ENCODE peak calls at places on chromosome 21, in nine cellular contexts. R is aorta; D is PC-3; Q is CD8-positive, alpha-beta T cell; F is transverse colon; A is Panc1; O is ovary; B is mesenchymal stem cell; V is upper lobe of left lung. J is an unnamed sample. For H3K27me3 and H3K4me1, the result is how much of the 10 kb centered on the place peaks cover.

GRCh38 chr21:38861006-38861405 is 55.3 kb downstream of the ETS2 start:
- DNase-seq in R (no peak), D (no peak), Q (no peak), F (no peak), A (no peak), O (no peak), B (no peak), V (peak), J (no peak)

GRCh38 chr21:43893536-43894205 is 28.6 kb downstream of the AGPAT3 start:
- DNase-seq in R (no peak), D (no peak), Q (no peak), F (no peak), A (no peak), O (no peak), B (no peak), V (no peak), J (no peak)

GRCh38 chr21:36113647-36114428 is 21.0 kb upstream of the CBR3 start:
- DNase-seq in R (no peak), D (peak), Q (peak), F (peak), A (no peak), O (no peak), B (no peak), V (no peak), J (peak)

GRCh38 chr21:14686466-14687276 is 140.6 kb upstream of the SAMSN1 start:
- DNase-seq in R (no peak), D (no peak), Q (no peak), F (no peak), A (no peak), O (no peak), B (no peak), V (no peak), J (no peak)

GRCh38 chr21:37552496-37553399 is 186.2 kb downstream of the DYRK1A start:
- DNase-seq in R (peak), D (no peak), Q (no peak), F (no peak), A (no peak), O (peak), B (no peak), V (peak), J (no peak)

GRCh38 chr21:40371329-40371728 is 475.6 kb downstream of the DSCAM start:
- DNase-seq in R (no peak), D (no peak), Q (no peak), F (no peak), A (no peak), O (no peak), B (no peak), V (no peak), J (no peak)

GRCh38 chr21:28590722-28591121 is 402.0 kb downstream of the LTN1 start:
- DNase-seq in R (no peak), D (no peak), Q (no peak), F (no peak), A (no peak), O (no peak), B (no peak), V (no peak), J (no peak)

GRCh38 chr21:17602874-17603273 is 9.8 kb downstream of the BTG3 start:
- DNase-seq in R (no peak), D (peak), Q (no peak), F (no peak), A (no peak), O (no peak), B (peak), V (no peak), J (no peak)

GRCh38 chr21:38244885-38245869 is 11.6 kb upstream of the KCNJ15 start:
- DNase-seq in R (no peak), D (peak), Q (peak), F (no peak), A (no peak), O (no peak), B (peak), V (no peak), J (no peak)

GRCh38 chr21:30104246-30104645 is 62.4 kb downstream of the CLDN17 start:
- DNase-seq in R (no peak), D (peak), Q (no peak), F (no peak), A (no peak), O (no peak), B (no peak), V (no peak), J (no peak)

GRCh38 chr21:31872452-31873274 is at the start of gene HUNK:
- DNase-seq in R (peak), D (no peak), Q (no peak), F (peak), A (no peak), O (peak), B (peak), V (peak), J (peak)

GRCh38 chr21:29511076-29511475 is 212.4 kb downstream of the BACH1 start:
- DNase-seq in R (no peak), D (no peak), Q (no peak), F (no peak), A (no peak), O (no peak), B (no peak), V (no peak), J (no peak)

GRCh38 chr21:21200103-21200938 is 202.1 kb downstream of the NCAM2 start:
- DNase-seq in R (peak), D (peak), Q (no peak), F (peak), A (peak), O (no peak), B (peak), V (no peak), J (peak)

GRCh38 chr21:15638856-15639549 is 90.8 kb upstream of the USP25 start:
- DNase-seq in R (no peak), D (peak), Q (no peak), F (no peak), A (no peak), O (peak), B (no peak), V (no peak), J (peak)

GRCh38 chr21:31878831-31879230 is 6.0 kb downstream of the HUNK start:
- DNase-seq in R (no peak), D (no peak), Q (no peak), F (no peak), A (no peak), O (no peak), B (no peak), V (no peak), J (no peak)

GRCh38 chr21:39184050-39184980 is 1.1 kb upstream of the PSMG1 start:
- DNase-seq in R (no peak), D (peak), Q (no peak), F (no peak), A (no peak), O (no peak), B (peak), V (no peak), J (no peak)

DNA sequence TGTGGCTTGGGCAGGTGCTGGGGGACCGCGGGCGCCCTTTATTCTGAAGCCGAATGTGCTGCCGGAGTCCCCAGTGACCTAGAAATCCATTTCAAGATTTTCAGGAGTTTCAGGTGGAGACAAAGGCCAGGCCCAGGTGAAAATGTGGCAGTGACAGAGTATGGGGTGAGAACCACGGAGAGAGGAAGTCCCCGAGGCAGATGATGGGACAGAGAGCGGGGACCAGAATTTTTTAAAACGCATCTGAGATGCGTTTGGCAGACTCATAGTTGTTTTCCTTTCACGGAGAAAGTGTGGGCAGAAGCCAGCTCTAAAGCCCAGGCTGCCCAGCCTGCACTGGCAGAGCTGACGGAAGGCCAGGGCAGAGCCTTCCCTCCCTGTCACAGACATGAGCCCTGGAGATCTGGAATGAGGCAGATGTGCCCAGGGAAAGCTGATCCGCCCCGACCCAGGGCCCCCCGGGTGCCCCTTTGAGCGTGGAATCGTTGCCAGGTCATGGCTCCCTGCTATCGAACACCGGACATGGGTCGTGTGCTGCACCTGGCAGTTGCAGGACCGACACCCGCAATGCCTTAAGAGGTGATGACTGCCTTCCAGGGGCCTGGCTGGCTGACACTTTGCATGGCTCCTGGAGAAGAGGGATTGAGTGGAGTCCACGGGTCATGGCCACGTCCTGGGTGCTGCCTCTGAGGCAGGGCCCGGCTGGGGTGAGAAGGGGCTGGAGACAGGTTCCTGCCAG is 6.5 kb upstream of the SLX9 start:
- DNase-seq in R (peak), D (no peak), Q (no peak), F (no peak), A (no peak), O (no peak), B (no peak), V (peak), J (no peak)
- H3K27me3 ChIP-seq in R (under half), D (under half), Q (under half), F (half or more), A (under half), O (under half), B (half or more), V (under half), J (under half)

DNA sequence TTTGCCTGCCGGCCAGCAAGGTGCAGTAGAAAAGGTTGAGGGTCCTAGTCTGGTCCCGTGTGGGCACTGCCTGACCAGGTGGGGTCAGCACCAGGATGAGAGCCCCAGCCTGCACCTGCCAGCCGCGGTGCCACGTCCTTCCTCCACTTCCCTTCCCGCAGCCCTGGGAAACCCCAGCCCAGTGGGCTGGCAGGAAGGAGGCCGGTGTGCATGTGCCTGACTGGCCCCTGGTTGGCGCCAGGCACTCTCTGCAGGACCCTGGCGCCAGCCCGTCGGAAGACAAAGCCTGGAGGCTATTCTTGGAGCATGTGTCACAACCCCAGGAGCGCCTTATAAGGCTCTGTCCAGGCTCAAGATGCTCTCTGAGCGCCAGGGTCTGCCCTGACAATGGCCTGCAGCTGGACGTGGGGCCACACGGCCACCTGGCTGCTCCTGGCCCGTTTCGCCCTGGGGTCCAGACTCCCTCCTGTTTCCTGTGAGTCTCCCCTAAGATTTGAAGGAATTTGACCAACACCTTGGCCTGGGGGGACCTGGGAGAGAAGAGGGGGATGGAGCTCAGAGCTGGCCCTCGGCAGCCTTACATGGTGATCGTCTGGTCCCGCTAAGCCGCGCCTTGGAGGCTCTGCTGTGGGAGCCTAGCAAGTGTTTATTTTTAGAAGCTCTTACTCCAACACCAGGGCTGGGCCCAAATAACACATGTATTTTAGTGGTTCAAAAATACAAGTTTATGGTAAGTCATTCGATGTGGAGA is 31.9 kb upstream of the POFUT2 start:
- DNase-seq in R (peak), D (no peak), Q (no peak), F (no peak), A (no peak), O (peak), B (peak), V (peak), J (no peak)
- H3K4me1 ChIP-seq in R (under half), D (under half), Q (under half), F (under half), A (half or more), O (under half), B (half or more), V (half or more), J (under half)

GRCh38 chr21:26332873-26333272 is 162.3 kb upstream of the APP start:
- DNase-seq in R (no peak), D (peak), Q (no peak), F (no peak), A (no peak), O (no peak), B (no peak), V (no peak), J (no peak)

DNA sequence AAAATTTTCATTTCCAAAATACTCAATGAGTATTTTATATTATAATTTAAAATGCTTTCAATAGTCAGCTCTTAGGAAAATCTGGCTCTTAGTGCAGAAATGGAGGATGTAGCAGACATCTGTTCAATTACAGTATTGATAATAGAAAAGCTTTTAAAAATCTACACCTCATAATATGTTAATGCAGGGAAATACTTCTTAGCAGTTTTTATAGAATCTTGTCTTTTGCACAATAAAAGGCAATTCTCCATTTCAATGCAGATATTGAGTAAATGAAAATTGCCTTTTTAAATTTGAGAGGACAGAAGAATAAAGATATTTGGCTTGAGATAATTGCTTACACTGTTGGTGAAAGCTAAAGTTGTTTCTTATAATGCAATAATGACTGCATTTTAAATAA is 161.0 kb upstream of the APP start:
- DNase-seq in R (no peak), D (no peak), Q (no peak), F (no peak), A (no peak), O (no peak), B (no peak), V (no peak), J (no peak)
- H3K27me3 ChIP-seq in R (under half), D (under half), Q (under half), F (under half), A (under half), O (under half), B (under half), V (under half), J (under half)

DNA sequence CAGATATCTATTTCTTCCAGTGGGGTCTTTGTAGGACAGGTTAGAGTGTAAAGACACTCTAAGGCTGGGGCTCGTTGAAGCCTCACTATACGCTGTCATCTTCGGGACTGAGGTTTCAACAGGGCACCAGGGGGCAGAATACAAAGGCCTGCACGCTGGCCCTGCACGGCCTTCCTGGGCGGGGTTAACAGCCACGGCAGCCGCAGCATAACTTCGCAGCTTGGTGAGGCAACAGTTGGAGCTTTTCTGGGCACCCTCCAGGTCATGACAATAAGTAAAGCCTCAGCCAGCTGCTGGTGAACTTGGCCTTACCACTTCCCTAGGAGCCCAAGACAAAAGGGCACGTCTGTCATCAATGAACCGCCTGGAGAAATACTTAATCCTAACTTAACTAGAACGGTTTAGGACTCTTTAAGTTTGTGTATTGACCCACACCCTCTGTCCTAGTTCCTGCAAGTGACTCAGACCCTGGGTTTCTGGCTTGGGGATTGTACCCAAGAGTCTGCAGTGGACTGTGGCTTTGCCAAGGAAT is 2.3 kb upstream of the RUNX1 start:
- DNase-seq in R (peak), D (peak), Q (peak), F (peak), A (no peak), O (no peak), B (peak), V (peak), J (no peak)
- H3K4me1 ChIP-seq in R (under half), D (under half), Q (under half), F (under half), A (under half), O (under half), B (under half), V (under half), J (under half)

GRCh38 chr21:42191978-42192595 is 26.9 kb upstream of the ABCG1 start:
- DNase-seq in R (no peak), D (peak), Q (no peak), F (no peak), A (no peak), O (no peak), B (no peak), V (no peak), J (peak)
- H3K27me3 ChIP-seq in R (under half), D (under half), Q (under half), F (under half), A (under half), O (under half), B (under half), V (under half), J (under half)

GRCh38 chr21:33244082-33244780 is 14.5 kb downstream of the IFNAR2 start:
- DNase-seq in R (no peak), D (no peak), Q (no peak), F (no peak), A (no peak), O (no peak), B (no peak), V (no peak), J (no peak)
- H3K4me1 ChIP-seq in R (under half), D (under half), Q (half or more), F (under half), A (under half), O (under half), B (under half), V (under half), J (under half)